ENCODE peak calls at places on chromosomes 6 and 20, in ten cellular contexts. O is stimulated activated CD8-positive, alpha-beta memory T cell treated with anti-CD3 and anti-CD28 coated beads, Interleukin-15, amount 100 ng/mL, for 48 hours; D is NCI-H1105 treated with DMSO at 0.1 percent for 48 hours; V is hypothalamus; Q is stimulated activated CD4-positive, alpha-beta T cell treated with anti-CD3 and anti-CD28 coated beads, Interleukin-15, amount 100 ng/mL, for 24 hours; N is NCI-H2171 treated with DMSO at 0.1 percent for 48 hours; T is AG09309; H is stimulated activated naive CD8-positive, alpha-beta T cell treated with anti-CD3 and anti-CD28 coated beads, Interleukin-15, Interleukin-2, amounts not matched to agents 100 U/mL and 50 U/mL, for 24 hours; A is NCI-H1436; M is GF-D8. R is an unnamed sample.

GRCh38 chr20:2879148-2879547 is 5.9 kb downstream of the PTPRA start:
- DNase-seq in O (no peak), D (no peak), V (peak), Q (no peak), N (peak), T (peak), H (no peak), A (no peak), M (no peak), R (peak)

GRCh38 chr6:129307845-129308244 is 402.1 kb downstream of the ARHGAP18 start:
- DNase-seq in O (no peak), D (no peak), V (no peak), Q (no peak), N (no peak), T (no peak), H (no peak), A (no peak), M (no peak), R (no peak)

GRCh38 chr6:150038202-150038830 is 13.0 kb upstream of the RAET1L start:
- DNase-seq in O (no peak), D (no peak), V (no peak), Q (no peak), N (no peak), T (no peak), H (no peak), A (no peak), M (no peak), R (no peak)

GRCh38 chr20:7943891-7944290 is 3.6 kb upstream of the HAO1 start:
- DNase-seq in O (no peak), D (no peak), V (no peak), Q (no peak), N (no peak), T (no peak), H (no peak), A (no peak), M (no peak), R (no peak)

GRCh38 chr6:501891-502601 is 110.5 kb downstream of the IRF4 start:
- DNase-seq in O (peak), D (no peak), V (no peak), Q (peak), N (no peak), T (no peak), H (peak), A (no peak), M (no peak), R (no peak)

GRCh38 chr6:95515975-95516374 is 61.4 kb upstream of the MANEA start:
- DNase-seq in O (no peak), D (no peak), V (no peak), Q (no peak), N (no peak), T (no peak), H (no peak), A (no peak), M (no peak), R (no peak)

GRCh38 chr6:166244353-166245045 is 63.7 kb downstream of the PRR18 start:
- DNase-seq in O (no peak), D (no peak), V (no peak), Q (peak), N (no peak), T (no peak), H (peak), A (no peak), M (no peak), R (no peak)

GRCh38 chr6:34945317-34945716 is 56.3 kb downstream of the ANKS1A start:
- DNase-seq in O (no peak), D (no peak), V (no peak), Q (no peak), N (no peak), T (no peak), H (no peak), A (no peak), M (no peak), R (no peak)

GRCh38 chr6:36827261-36828079 is 11.8 kb downstream of the CPNE5 start:
- DNase-seq in O (no peak), D (no peak), V (peak), Q (peak), N (no peak), T (peak), H (peak), A (no peak), M (peak), R (peak)

GRCh38 chr6:107668826-107669474 is 155.2 kb downstream of the SCML4 start:
- DNase-seq in O (no peak), D (no peak), V (no peak), Q (peak), N (no peak), T (no peak), H (peak), A (no peak), M (no peak), R (no peak)

GRCh38 chr6:53410508-53411258 is 61.9 kb upstream of the ELOVL5 start:
- DNase-seq in O (peak), D (no peak), V (no peak), Q (peak), N (peak), T (no peak), H (peak), A (peak), M (peak), R (peak)

GRCh38 chr6:20712011-20712410 is 177.8 kb downstream of the CDKAL1 start:
- DNase-seq in O (no peak), D (peak), V (no peak), Q (no peak), N (no peak), T (no peak), H (no peak), A (no peak), M (no peak), R (no peak)

GRCh38 chr20:46398963-46399362 is 7.5 kb downstream of the ELMO2 start:
- DNase-seq in O (no peak), D (no peak), V (no peak), Q (no peak), N (no peak), T (no peak), H (no peak), A (no peak), M (no peak), R (no peak)

GRCh38 chr6:102813489-102814275 is 1420.2 kb downstream of the GRIK2 start:
- DNase-seq in O (no peak), D (no peak), V (no peak), Q (no peak), N (no peak), T (no peak), H (no peak), A (no peak), M (no peak), R (no peak)

GRCh38 chr6:41177695-41178094 is 14.8 kb upstream of the TREM2 start:
- DNase-seq in O (no peak), D (no peak), V (no peak), Q (no peak), N (no peak), T (no peak), H (no peak), A (no peak), M (no peak), R (no peak)

GRCh38 chr20:48102821-48103635 is 317.7 kb upstream of the SULF2 start:
- DNase-seq in O (no peak), D (no peak), V (no peak), Q (no peak), N (peak), T (no peak), H (no peak), A (no peak), M (no peak), R (no peak)

GRCh38 chr6:53287336-53288225 is 61.2 kb downstream of the ELOVL5 start:
- DNase-seq in O (no peak), D (no peak), V (peak), Q (no peak), N (no peak), T (no peak), H (no peak), A (no peak), M (no peak), R (no peak)

GRCh38 chr6:30101939-30102700 is 10.8 kb downstream of the TRIM31 start:
- DNase-seq in O (peak), D (peak), V (peak), Q (peak), N (no peak), T (peak), H (peak), A (peak), M (no peak), R (peak)

GRCh38 chr6:81756690-81757089 is 4.2 kb upstream of the TENT5A start:
- DNase-seq in O (no peak), D (no peak), V (no peak), Q (no peak), N (no peak), T (no peak), H (no peak), A (no peak), M (no peak), R (no peak)

GRCh38 chr6:142336183-142336582 is 34.4 kb downstream of the ADGRG6 start:
- DNase-seq in O (no peak), D (no peak), V (no peak), Q (no peak), N (no peak), T (no peak), H (no peak), A (no peak), M (no peak), R (no peak)

GRCh38 chr20:45254867-45255266 is 503 bp upstream of the SLPI start:
- DNase-seq in O (no peak), D (no peak), V (no peak), Q (no peak), N (no peak), T (peak), H (no peak), A (no peak), M (peak), R (no peak)

R was measured in HFF-Myc.